ENCODE peak calls at places on chromosomes 3 and 15, in six cellular contexts. N is GM12878, D is A549, M is HepG2, W is K562, O is NB4. T is an unnamed sample.

GRCh38 chr3:99931059-99931458 is 113.4 kb downstream of the CMSS1 start:
- DNase-seq in M (peak), O (no peak), D (no peak), W (no peak), N (no peak), T (no peak)

GRCh38 chr3:136277634-136278033 is 27.5 kb downstream of the PCCB start:
- DNase-seq in D (no peak), W (no peak), N (no peak), O (no peak), M (no peak), T (no peak)

GRCh38 chr3:155766206-155766605 is 21.3 kb upstream of the PLCH1 start:
- DNase-seq in O (peak), W (no peak), M (no peak), N (no peak), D (no peak), T (no peak)

GRCh38 chr3:45182915-45183881 is 37.0 kb upstream of the CDCP1 start:
- DNase-seq in D (peak), M (peak), N (no peak), W (peak), O (peak), T (no peak)

GRCh38 chr15:67405208-67406191 is 115.4 kb upstream of the C15orf61 start:
- DNase-seq in D (peak), N (no peak), O (no peak), W (no peak), M (no peak), T (no peak)

GRCh38 chr3:128801779-128802369 is 75.9 kb downstream of the RAB7A start:
- DNase-seq in M (no peak), O (no peak), D (no peak), W (no peak), N (no peak), T (no peak)

GRCh38 chr3:38059148-38059547 is 20.1 kb downstream of the DLEC1 start:
- DNase-seq in M (no peak), D (no peak), O (no peak), N (no peak), W (peak), T (no peak)

GRCh38 chr3:196406806-196407470 is 25.3 kb downstream of the UBXN7 start:
- DNase-seq in N (no peak), W (no peak), O (no peak), M (no peak), D (no peak), T (no peak)

GRCh38 chr15:45714501-45715488 is 80.0 kb downstream of the SQOR start:
- DNase-seq in M (peak), W (peak), D (no peak), O (peak), N (no peak), T (peak)

GRCh38 chr3:11600501-11601282 is 43.0 kb downstream of the VGLL4 start:
- DNase-seq in D (peak), O (no peak), M (peak), N (no peak), W (no peak), T (peak)

GRCh38 chr3:122794779-122795673 is at the start of gene SLC49A4:
- DNase-seq in M (peak), D (peak), N (peak), O (peak), W (peak), T (peak)

GRCh38 chr3:51358981-51359380 is 26.1 kb upstream of the MANF start:
- DNase-seq in D (no peak), N (no peak), O (no peak), W (no peak), M (no peak), T (no peak)

GRCh38 chr15:78923480-78924360 is 21.1 kb downstream of the CTSH start:
- DNase-seq in O (no peak), W (no peak), N (no peak), M (no peak), D (no peak), T (no peak)

GRCh38 chr3:129793947-129794318 is 99.6 kb downstream of the TMCC1 start:
- DNase-seq in D (no peak), N (no peak), M (no peak), O (peak), W (no peak), T (peak)

GRCh38 chr15:88257311-88257901 is 867 bp upstream of the NTRK3 start:
- DNase-seq in O (no peak), M (no peak), N (no peak), D (no peak), W (no peak), T (no peak)

GRCh38 chr3:16456784-16457415 is 56.6 kb downstream of the RFTN1 start:
- DNase-seq in W (no peak), M (no peak), N (no peak), O (no peak), D (no peak), T (no peak)

GRCh38 chr15:85030301-85031049 is 48.8 kb downstream of the PDE8A start:
- DNase-seq in D (no peak), N (no peak), W (no peak), O (no peak), M (no peak), T (peak)

GRCh38 chr15:61050844-61051569 is 178.1 kb downstream of the RORA start:
- DNase-seq in M (no peak), D (no peak), N (no peak), O (no peak), W (no peak), T (no peak)

GRCh38 chr15:61049934-61050333 is 179.2 kb downstream of the RORA start:
- DNase-seq in O (no peak), W (no peak), N (peak), M (peak), D (no peak), T (no peak)

GRCh38 chr15:61049003-61049402 is 180.1 kb downstream of the RORA start:
- DNase-seq in D (no peak), M (no peak), N (no peak), O (no peak), W (no peak), T (no peak)

GRCh38 chr15:61053401-61053800 is 175.7 kb downstream of the RORA start:
- DNase-seq in W (no peak), D (no peak), M (no peak), N (no peak), O (no peak), T (no peak)

DNA sequence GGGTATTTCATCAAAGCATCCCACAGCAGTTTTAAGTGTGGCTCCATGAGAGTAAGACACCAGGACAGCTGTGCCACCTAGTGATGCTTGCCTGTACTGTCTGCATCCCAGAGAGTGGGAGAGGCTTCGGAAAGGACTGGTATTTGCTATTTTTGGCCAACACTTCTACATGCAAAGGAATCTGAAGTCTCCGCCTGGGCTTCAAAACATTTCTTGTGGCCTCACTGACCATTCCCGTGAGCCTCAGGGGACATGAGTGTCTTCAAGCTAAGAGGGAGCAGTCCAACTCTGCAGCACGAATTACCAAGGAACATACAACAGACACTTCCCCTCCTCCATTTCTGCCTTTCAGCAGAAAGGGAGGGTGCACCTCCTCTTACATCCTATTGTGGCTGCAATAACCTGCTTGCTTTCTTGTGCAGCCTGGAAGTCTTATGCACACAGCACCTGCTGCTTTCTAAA is 177.5 kb downstream of the RORA start:
- DNase-seq in D (peak), M (peak), O (no peak), W (no peak), N (no peak), T (peak)
- TF ChIP-seq MYC in D (no peak), M (no peak), O (no peak), W (no peak), N (no peak), T (no peak)

DNA sequence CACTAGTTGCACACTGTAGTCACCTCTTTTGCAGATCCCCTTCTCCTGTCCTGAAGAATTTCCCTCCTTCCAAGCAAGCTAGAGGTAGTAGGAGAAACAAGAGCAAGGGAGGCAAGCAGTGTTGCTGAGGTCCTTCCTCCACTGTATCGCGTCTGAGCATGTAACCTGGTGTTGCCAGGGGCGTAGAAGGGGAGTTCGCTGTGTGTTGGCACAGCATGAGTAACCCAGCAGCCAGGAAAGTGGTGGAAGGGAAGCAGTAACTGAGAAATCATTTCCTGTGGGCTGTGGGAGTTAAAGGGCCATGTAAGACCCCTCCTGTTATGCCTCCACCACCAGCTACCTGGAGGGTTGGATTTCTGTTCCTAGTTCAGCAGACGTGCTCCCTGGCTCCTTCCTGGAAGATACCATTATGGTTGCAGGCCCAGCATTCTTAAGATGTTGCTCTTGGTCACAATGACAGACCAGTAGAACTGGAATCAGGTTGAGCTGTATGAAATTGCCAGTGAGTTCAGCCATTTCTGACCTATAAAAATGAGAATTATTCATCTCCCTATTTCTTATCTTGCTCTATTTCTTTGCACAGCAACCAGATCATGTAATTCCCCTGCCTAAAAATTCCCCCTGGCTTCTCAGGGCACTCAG is 215.3 kb upstream of the TOPAZ1 start:
- DNase-seq in M (no peak), W (no peak), O (no peak), N (no peak), D (no peak), T (no peak)
- TF ChIP-seq MYC in M (no peak), W (no peak), O (no peak), N (no peak), D (no peak), T (no peak)

DNA sequence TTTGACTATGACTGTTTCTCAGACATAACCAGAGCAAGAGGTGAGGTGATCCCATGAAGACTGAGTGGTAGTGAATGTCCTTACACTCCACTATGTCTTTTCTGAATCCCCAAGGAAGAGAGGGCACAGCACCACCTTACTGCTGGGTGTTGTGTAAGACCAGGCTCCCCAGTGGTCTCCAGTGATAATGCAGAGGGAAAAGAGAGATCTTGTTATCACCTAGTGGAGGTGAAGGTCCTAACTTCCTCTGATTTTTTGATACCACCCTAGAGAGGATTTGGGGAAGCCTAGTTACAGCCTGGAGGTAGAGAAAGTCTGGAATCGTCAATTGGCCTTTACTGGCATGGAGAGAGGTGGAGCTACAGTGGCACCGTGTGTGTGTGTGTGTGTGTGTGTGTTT is 288.0 kb upstream of the BCHE start:
- DNase-seq in O (no peak), W (no peak), M (peak), D (no peak), N (no peak), T (no peak)
- TF ChIP-seq MYC in O (no peak), W (no peak), M (no peak), D (no peak), N (no peak), T (no peak)

DNA sequence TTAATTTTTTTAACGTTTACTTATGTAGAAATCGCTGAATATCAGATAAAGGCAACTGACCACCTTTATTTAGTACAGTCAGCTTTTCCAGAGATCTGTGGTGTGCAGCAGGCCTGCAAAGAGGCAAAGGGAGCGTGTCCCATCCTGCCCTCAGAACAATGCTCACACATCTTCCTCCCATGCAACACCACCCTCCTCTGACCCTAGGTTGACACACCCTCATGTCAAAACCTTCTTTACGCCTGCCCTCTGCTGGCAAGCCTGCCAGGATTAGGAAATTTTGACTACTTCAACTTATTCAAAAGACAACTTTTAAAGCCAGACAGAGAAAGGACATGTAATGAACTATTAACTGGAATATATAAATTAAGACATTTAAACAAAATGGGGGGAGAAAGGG is 513.7 kb downstream of the FOXP1 start:
- DNase-seq in O (peak), M (peak), W (peak), N (no peak), D (peak), T (peak)
- TF ChIP-seq MYC in O (no peak), M (no peak), W (no peak), N (no peak), D (no peak), T (no peak)

GRCh38 chr3:104273046-104273649 is 1093.6 kb upstream of the ALCAM start:
- DNase-seq in M (peak), N (no peak), O (peak), D (no peak), W (no peak), T (peak)
- TF ChIP-seq MYC in M (no peak), N (no peak), O (no peak), D (no peak), W (no peak), T (no peak)

GRCh38 chr3:152121292-152121654 is 147.5 kb upstream of the MBNL1 start:
- DNase-seq in O (no peak), M (no peak), D (no peak), W (no peak), N (no peak), T (peak)
- TF ChIP-seq MYC in O (no peak), M (no peak), D (no peak), W (no peak), N (no peak), T (no peak)

DNA sequence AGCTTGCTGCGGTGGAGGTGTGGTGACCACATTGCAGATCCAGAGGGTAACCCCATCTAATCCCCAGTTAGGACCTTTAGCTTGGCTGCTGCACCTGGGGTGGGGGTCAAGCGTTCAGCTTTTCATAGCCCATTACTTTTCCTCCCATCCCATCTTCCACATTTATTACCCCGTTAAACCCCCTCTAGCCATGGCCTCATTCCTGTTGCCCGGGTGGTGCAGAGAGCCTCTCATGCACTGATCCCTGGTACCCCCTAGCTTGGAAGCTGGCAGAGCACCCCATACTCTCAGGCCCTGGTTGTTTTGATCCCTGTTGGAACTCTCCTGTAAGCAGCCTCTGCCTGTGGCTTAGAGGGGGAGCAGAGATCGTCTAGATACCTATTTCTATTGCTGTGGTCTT is 20.8 kb downstream of the CDAN1 start:
- DNase-seq in D (no peak), M (no peak), W (peak), N (no peak), O (no peak), T (no peak)
- TF ChIP-seq MYC in D (no peak), M (no peak), W (no peak), N (no peak), O (no peak), T (no peak)

DNA sequence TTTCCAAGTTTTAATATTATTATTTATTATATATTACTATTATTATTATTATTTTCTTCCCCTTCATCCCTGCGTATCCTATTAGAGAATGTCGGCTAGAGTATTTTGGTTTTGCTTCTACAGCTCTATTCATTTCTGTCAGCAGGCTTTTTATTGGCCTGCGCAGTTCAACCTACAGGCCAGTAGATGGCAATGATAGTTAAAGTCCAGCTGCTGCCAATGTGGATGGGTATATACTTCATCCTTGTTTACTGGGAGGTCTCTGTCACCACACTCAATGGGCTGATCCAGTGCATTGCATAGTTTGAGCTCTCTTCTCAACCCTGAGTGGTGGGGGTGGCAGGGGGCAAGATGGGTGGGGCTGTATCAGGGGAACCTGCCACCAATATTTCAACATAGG is 799.8 kb downstream of the NSUN3 start:
- DNase-seq in D (peak), W (no peak), O (peak), M (peak), N (no peak), T (no peak)
- TF ChIP-seq MYC in D (no peak), W (no peak), O (no peak), M (no peak), N (no peak), T (no peak)

DNA sequence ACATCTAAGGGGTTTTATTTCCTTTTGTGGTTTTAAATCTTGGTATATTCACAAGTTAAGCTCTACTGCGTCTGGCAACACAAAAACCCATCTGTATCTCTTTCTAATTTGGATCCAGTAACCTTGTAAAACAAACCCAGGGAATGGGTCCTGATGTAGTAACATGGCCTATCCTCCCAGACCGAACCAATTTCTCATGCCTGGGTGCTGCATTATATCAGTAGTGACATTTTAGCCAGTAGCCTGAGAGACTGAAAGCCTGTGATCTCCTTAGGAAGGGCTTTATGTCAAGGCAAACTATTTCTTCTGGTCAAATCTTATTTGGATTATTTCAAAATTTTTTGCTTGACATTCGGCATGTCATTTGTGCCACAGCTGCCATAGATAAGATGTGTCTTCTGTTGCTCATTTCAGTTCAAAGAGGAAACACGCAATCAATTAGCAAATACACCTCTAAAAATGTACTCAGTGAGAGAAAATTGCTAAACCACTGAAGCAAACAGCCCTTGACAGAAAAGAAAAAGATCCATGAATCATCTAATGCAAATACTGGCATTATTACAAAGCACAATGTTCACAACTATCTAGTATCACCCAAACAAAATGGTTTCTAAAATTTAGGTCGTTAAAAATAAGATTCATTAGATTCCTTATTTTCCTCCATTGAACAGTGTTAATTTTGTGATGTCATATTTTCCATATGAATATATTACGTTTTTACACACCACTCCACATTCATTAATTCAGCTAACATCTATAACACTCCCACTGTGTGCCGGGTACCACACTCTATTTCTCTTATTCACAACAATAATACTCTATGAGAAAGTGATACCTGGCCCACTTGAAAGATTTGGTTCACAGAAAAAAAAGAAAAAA is 4.0 kb downstream of the NPTN start:
- DNase-seq in W (no peak), D (no peak), O (peak), N (no peak), M (peak), T (no peak)
- TF ChIP-seq MYC in W (no peak), D (no peak), O (no peak), N (no peak), M (no peak), T (no peak)

DNA sequence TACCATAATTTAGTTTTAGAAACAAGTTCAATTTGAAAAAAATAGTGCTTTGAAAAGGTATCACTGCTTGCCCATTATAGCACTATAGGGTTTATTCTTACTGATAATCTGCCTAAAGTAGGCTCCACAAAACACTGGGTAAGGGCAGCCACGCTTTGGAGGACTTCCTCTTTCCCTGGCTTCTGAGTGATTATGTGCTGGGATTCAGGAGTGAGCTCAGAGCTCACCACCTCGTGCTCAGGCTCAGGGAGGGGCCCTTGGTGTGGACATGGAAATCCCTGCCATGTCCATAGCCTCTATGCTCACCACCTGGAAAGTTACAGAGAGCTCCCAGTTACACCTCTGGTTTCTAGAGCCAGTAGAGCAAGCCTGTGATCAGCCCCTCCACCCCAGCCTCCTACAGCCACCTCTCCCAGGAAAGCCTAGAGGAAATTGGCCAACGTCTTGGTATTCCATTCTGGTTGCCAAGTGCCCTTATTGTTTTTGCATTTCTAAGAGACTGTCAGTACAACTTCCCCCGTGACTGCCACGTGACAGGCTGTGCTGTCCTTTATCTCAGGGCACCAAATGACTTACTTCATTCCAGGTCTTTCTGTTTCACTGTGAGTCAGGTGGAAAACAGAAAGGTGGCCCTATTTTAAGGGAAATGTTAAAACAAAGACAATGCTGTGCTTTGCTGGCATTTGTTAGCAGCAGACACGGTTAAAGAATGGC is 316.0 kb downstream of the RORA start:
- DNase-seq in W (no peak), D (no peak), M (no peak), O (no peak), N (no peak), T (peak)
- TF ChIP-seq MYC in W (no peak), D (no peak), M (no peak), O (no peak), N (no peak), T (no peak)

T was measured in endothelial cell of umbilical vein.